ENCODE peak calls at places on chromosome 17, in eight cellular contexts. B, S, O, Q, T, F, Z and U are unnamed samples.

GRCh38 chr17:5003214-5003867 is 5.6 kb downstream of the KIF1C start:
- DNase-seq in O (no peak), Q (no peak), B (no peak), S (no peak), T (no peak), Z (no peak), F (no peak), U (no peak)

GRCh38 chr17:81865733-81866439 is 5.3 kb downstream of the ARHGDIA start:
- DNase-seq in Q (no peak), O (peak), Z (no peak), B (peak), T (peak), S (peak), F (no peak), U (no peak)

GRCh38 chr17:81890447-81891302 is 711 bp downstream of the ALYREF start:
- DNase-seq in O (no peak), S (no peak), Q (peak), T (peak), F (peak), Z (peak), B (no peak), U (no peak)

GRCh38 chr17:60817187-60817586 is 139.5 kb downstream of the BCAS3 start:
- DNase-seq in B (no peak), S (no peak), O (no peak), F (no peak), Z (no peak), Q (no peak), T (no peak), U (no peak)

GRCh38 chr17:37650419-37651003 is 7.3 kb upstream of the DDX52 start:
- DNase-seq in O (peak), S (no peak), T (no peak), Q (no peak), Z (no peak), B (peak), F (no peak), U (no peak)

GRCh38 chr17:3260163-3260562 is 38.0 kb downstream of the OR3A1 start:
- DNase-seq in S (no peak), F (no peak), Z (no peak), T (no peak), O (no peak), Q (no peak), B (no peak), U (no peak)

GRCh38 chr17:42720996-42721583 is 23.8 kb downstream of the EZH1 start:
- DNase-seq in Q (no peak), F (no peak), T (no peak), Z (peak), S (no peak), B (peak), O (no peak), U (peak)

GRCh38 chr17:27996157-27997043 is 46.1 kb upstream of the NLK start:
- DNase-seq in Z (no peak), T (no peak), B (no peak), O (no peak), S (no peak), Q (no peak), F (no peak), U (no peak)

GRCh38 chr17:32947736-32948135 is 19.8 kb downstream of the TMEM98 start:
- DNase-seq in Q (no peak), B (no peak), Z (no peak), T (no peak), O (no peak), S (no peak), F (no peak), U (no peak)

GRCh38 chr17:2809337-2809736 is 13.1 kb downstream of the RAP1GAP2 start:
- DNase-seq in S (no peak), B (no peak), F (no peak), O (no peak), T (no peak), Z (no peak), Q (no peak), U (no peak)

GRCh38 chr17:80829166-80829813 is 162.4 kb upstream of the CHMP6 start:
- DNase-seq in B (no peak), O (no peak), Z (no peak), Q (peak), T (no peak), F (peak), S (no peak), U (no peak)

GRCh38 chr17:49995055-49995738 is at the start of gene DLX3:
- DNase-seq in O (peak), B (no peak), S (peak), F (no peak), Z (no peak), T (peak), Q (peak), U (peak)

GRCh38 chr17:49597928-49598655 is 22.4 kb downstream of the NXPH3 start:
- DNase-seq in T (no peak), B (peak), F (no peak), Z (no peak), O (no peak), Q (no peak), S (no peak), U (no peak)

GRCh38 chr17:32551186-32551955 is 64.6 kb downstream of the CDK5R1 start:
- DNase-seq in T (no peak), Z (no peak), B (no peak), Q (no peak), F (no peak), O (no peak), S (no peak), U (no peak)

GRCh38 chr17:75738218-75738802 is 17.1 kb downstream of the ITGB4 start:
- DNase-seq in T (no peak), O (no peak), F (peak), Z (peak), B (peak), S (no peak), Q (no peak), U (no peak)

GRCh38 chr17:73196500-73196899 is 3.6 kb downstream of the COG1 start:
- DNase-seq in Q (peak), Z (no peak), F (no peak), B (no peak), T (peak), S (peak), O (peak), U (peak)
- TF ChIP-seq CTCF in Q (no peak), Z (peak), F (no peak), B (no peak), T (no peak), S (no peak), O (peak), U (peak)

GRCh38 chr17:64155090-64155630 is 25.2 kb upstream of the ERN1 start:
- DNase-seq in B (no peak), O (no peak), T (no peak), S (no peak), F (peak), Q (no peak), Z (no peak), U (no peak)

GRCh38 chr17:64157669-64158180 is 27.8 kb upstream of the ERN1 start:
- DNase-seq in Z (no peak), B (no peak), F (peak), O (no peak), S (no peak), T (no peak), Q (no peak), U (no peak)

GRCh38 chr17:64156670-64157069 is 26.7 kb upstream of the ERN1 start:
- DNase-seq in T (no peak), F (peak), O (no peak), Q (no peak), Z (no peak), B (no peak), S (no peak), U (no peak)

GRCh38 chr17:64154321-64155089 is 24.6 kb upstream of the ERN1 start:
- DNase-seq in F (peak), B (no peak), S (no peak), Z (no peak), Q (no peak), T (no peak), O (no peak), U (no peak)

GRCh38 chr17:64155751-64156544 is 26.0 kb upstream of the ERN1 start:
- DNase-seq in Q (peak), F (peak), T (peak), O (peak), B (peak), S (peak), Z (no peak), U (peak)
- TF ChIP-seq POLR2A in Q (no peak), F (no peak), T (no peak), O (no peak), B (peak), S (no peak), Z (no peak), U (no peak)

DNA sequence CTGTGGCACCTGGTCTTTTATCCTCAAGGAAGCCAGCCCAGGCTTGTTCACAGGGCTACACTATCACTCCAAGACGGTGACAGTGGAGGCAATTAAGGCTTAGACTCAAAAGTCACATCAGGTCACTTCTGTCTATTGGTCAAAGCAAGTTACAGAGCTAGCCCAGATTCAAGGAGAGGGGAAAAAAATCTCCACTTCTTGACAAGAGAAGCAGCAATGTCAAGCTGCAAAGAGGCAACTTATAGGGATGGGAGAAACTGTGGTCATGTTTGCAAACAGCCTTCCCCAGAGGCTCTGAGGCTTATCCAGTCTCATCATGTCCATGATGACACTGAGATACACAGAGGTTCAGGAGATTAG is 31.6 kb downstream of the SERPINF1 start:
- DNase-seq in B (no peak), Z (no peak), S (no peak), T (no peak), F (no peak), Q (peak), O (no peak), U (peak)
- TF ChIP-seq POLR2AphosphoS5 in B (no peak), Z (peak), S (no peak), T (no peak), F (no peak), Q (no peak), O (no peak), U (no peak)

GRCh38 chr17:6430769-6431168 is 4.2 kb downstream of the AIPL1 start:
- DNase-seq in O (no peak), Z (no peak), T (no peak), S (no peak), F (no peak), B (no peak), Q (no peak), U (no peak)
- TF ChIP-seq CTCF in O (peak), Z (peak), T (peak), S (no peak), F (no peak), B (no peak), Q (no peak), U (no peak)

DNA sequence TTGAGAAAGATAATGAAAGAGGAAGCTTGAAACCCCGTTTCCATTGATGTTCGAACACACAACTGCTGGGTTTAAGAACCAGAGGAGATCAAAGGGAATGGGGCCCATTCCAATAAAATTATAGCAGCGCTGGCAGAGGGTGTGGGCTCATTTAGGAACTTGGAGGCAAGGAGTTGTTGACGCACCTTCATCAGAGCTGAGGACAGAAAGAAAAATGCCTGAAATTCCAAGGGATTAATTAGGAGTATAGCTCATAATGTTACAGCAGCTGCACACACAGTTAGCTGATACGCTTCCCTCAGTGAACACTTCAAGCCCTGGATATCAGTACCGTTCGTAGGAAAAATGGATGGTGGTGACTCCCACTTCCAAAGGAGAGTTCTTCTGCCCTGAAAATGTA is 127.2 kb downstream of the AXIN2 start:
- DNase-seq in S (no peak), T (no peak), Z (no peak), O (no peak), B (no peak), F (no peak), Q (no peak), U (no peak)
- TF ChIP-seq POLR2A in S (no peak), T (no peak), Z (no peak), O (no peak), B (no peak), F (no peak), Q (no peak), U (no peak)

GRCh38 chr17:9177212-9177611 is 155.9 kb downstream of the NTN1 start:
- DNase-seq in F (no peak), B (no peak), S (no peak), T (no peak), Q (no peak), Z (no peak), O (no peak), U (no peak)
- TF ChIP-seq POLR2AphosphoS5 in F (no peak), B (no peak), S (peak), T (no peak), Q (peak), Z (no peak), O (no peak), U (peak)

GRCh38 chr17:38907930-38908675 is 17.3 kb upstream of the LASP1NB start:
- DNase-seq in B (no peak), O (no peak), F (peak), T (no peak), Z (no peak), Q (no peak), S (no peak), U (no peak)
- TF ChIP-seq CTCF in B (peak), O (no peak), F (no peak), T (no peak), Z (no peak), Q (no peak), S (no peak), U (no peak)

GRCh38 chr17:16438557-16439302 is 23.4 kb downstream of the TRPV2 start:
- DNase-seq in Q (peak), O (peak), B (peak), S (peak), Z (peak), F (peak), T (peak), U (peak)

GRCh38 chr17:16434662-16435061 is 19.3 kb downstream of the TRPV2 start:
- DNase-seq in Z (no peak), S (no peak), B (no peak), T (no peak), F (no peak), O (no peak), Q (no peak), U (no peak)

GRCh38 chr17:16437083-16437482 is 21.7 kb downstream of the TRPV2 start:
- DNase-seq in F (no peak), O (no peak), B (no peak), S (no peak), Q (no peak), T (no peak), Z (no peak), U (no peak)

GRCh38 chr17:16438173-16438556 is 22.8 kb downstream of the TRPV2 start:
- DNase-seq in O (no peak), Q (no peak), F (no peak), Z (no peak), B (no peak), S (no peak), T (no peak), U (no peak)

DNA sequence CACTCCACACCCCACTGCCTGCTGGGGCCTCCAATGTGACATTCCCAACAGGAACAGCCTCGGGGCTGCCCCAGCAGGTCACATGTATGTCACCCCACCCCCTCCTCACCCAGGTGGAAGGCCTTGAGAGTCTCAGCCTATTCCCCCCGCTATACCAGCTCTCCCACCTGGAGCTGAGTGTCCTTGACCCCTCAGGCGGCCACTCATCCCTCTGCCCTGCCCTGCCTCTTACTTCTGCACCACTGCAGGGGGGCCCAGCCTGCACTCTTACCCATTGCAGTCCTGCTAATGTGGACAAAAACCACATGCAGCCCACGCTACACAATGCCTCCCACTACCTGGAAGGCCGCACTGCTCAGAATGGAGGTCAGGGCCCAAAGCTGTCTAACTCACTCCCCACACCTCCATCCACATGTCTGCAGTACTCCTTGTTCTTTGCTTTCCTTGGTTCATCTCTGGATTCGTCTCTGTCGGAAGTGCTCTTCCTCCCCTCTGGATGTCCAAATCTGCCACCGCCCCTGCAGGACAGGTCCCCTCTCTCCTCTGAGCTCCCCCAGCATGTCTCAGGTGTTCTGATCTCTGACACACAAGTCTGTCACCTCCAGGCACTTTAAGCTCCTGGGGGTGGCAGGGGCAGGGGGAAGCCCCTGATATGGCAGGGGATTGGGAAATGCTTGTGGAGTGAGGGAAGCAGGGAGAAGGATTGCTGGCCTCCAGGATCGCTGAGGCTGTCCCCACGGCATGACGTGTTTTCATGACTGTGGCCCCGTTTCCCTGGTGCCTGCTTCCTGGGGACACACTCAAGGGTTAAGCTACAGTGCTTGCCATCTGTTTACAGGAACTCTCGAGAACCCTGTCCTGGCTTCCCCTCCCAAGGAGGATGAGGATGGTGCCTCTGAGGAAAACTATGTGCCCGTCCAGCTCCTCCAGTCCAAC is 20.8 kb downstream of the TRPV2 start:
- DNase-seq in F (no peak), Q (no peak), T (no peak), B (no peak), Z (no peak), O (no peak), S (no peak), U (no peak)
- TF ChIP-seq POLR2A in F (no peak), Q (no peak), T (no peak), B (no peak), Z (no peak), O (no peak), S (no peak), U (no peak)

GRCh38 chr17:17638467-17638866 is 42.8 kb upstream of the RAI1 start:
- DNase-seq in Z (no peak), O (no peak), Q (no peak), B (no peak), F (no peak), S (no peak), T (no peak), U (no peak)

GRCh38 chr17:17628388-17629008 is 37.0 kb upstream of the PEMT start:
- DNase-seq in S (peak), F (no peak), Q (no peak), T (no peak), O (peak), Z (no peak), B (no peak), U (no peak)

GRCh38 chr17:17636456-17636855 is 44.8 kb upstream of the RAI1 start:
- DNase-seq in F (no peak), S (no peak), B (no peak), Q (no peak), T (no peak), O (no peak), Z (no peak), U (no peak)

GRCh38 chr17:17635126-17635525 is 43.6 kb upstream of the PEMT start:
- DNase-seq in F (no peak), T (no peak), S (no peak), O (no peak), Z (no peak), B (no peak), Q (no peak), U (no peak)

GRCh38 chr17:17633310-17633709 is 41.8 kb upstream of the PEMT start:
- DNase-seq in Q (no peak), T (no peak), S (no peak), F (no peak), B (no peak), Z (no peak), O (no peak), U (no peak)
- TF ChIP-seq POLR2AphosphoS5 in Q (no peak), T (no peak), S (no peak), F (no peak), B (no peak), Z (no peak), O (no peak), U (no peak)